ENCODE peak calls at places on chromosome 9, in eight cellular contexts. A, Q, Y, W, C, J, H and T are unnamed samples.

GRCh38 chr9:82939451-82939850 is 123.5 kb downstream of the RASEF start:
- DNase-seq in A (no peak), Q (no peak), Y (no peak), W (no peak), C (no peak), J (no peak), H (no peak), T (no peak)

GRCh38 chr9:37499297-37499696 is 13.5 kb downstream of the POLR1E start:
- DNase-seq in A (no peak), Q (no peak), Y (no peak), W (no peak), C (no peak), J (no peak), H (no peak), T (no peak)

GRCh38 chr9:32487981-32488380 is 38.0 kb downstream of the RIGI start:
- DNase-seq in A (peak), Q (peak), Y (no peak), W (peak), C (no peak), J (no peak), H (no peak), T (no peak)

GRCh38 chr9:133792721-133793470 is 54.7 kb upstream of the SARDH start:
- DNase-seq in A (peak), Q (peak), Y (peak), W (peak), C (peak), J (peak), H (peak), T (peak)

GRCh38 chr9:91843093-91843492 is 106.9 kb downstream of the ROR2 start:
- DNase-seq in A (no peak), Q (no peak), Y (no peak), W (no peak), C (no peak), J (no peak), H (no peak), T (no peak)

GRCh38 chr9:12813533-12813932 is 38.7 kb downstream of the LURAP1L start:
- DNase-seq in A (no peak), Q (no peak), Y (no peak), W (no peak), C (no peak), J (no peak), H (no peak), T (no peak)

GRCh38 chr9:90985631-90986030 is 184.0 kb downstream of the SYK start:
- DNase-seq in A (no peak), Q (peak), Y (no peak), W (no peak), C (no peak), J (no peak), H (no peak), T (no peak)

GRCh38 chr9:33619666-33620404 is 95.8 kb downstream of the ANKRD18B start:
- DNase-seq in A (peak), Q (peak), Y (no peak), W (peak), C (no peak), J (no peak), H (no peak), T (no peak)

GRCh38 chr9:78003730-78004129 is 27.9 kb downstream of the GNAQ start:
- DNase-seq in A (no peak), Q (no peak), Y (no peak), W (no peak), C (no peak), J (no peak), H (no peak), T (no peak)

GRCh38 chr9:75228893-75229292 is 140.6 kb downstream of the OSTF1 start:
- DNase-seq in A (no peak), Q (no peak), Y (no peak), W (no peak), C (no peak), J (no peak), H (no peak), T (no peak)

GRCh38 chr9:33320568-33321261 is 30.4 kb downstream of the NFX1 start:
- DNase-seq in A (peak), Q (peak), Y (no peak), W (peak), C (no peak), J (no peak), H (no peak), T (no peak)

GRCh38 chr9:17219261-17219660 is 84.4 kb downstream of the CNTLN start:
- DNase-seq in A (no peak), Q (peak), Y (no peak), W (peak), C (no peak), J (no peak), H (no peak), T (no peak)

GRCh38 chr9:83721509-83721908 is 13.8 kb upstream of the UBQLN1 start:
- DNase-seq in A (no peak), Q (no peak), Y (no peak), W (no peak), C (no peak), J (no peak), H (no peak), T (no peak)

GRCh38 chr9:12699529-12699928 is 6.3 kb downstream of the TYRP1 start:
- DNase-seq in A (no peak), Q (peak), Y (no peak), W (peak), C (no peak), J (no peak), H (no peak), T (no peak)

GRCh38 chr9:116477584-116478141 is 209.4 kb upstream of the TRIM32 start:
- DNase-seq in A (no peak), Q (no peak), Y (no peak), W (no peak), C (no peak), J (no peak), H (no peak), T (no peak)

GRCh38 chr9:106785200-106785599 is 77.8 kb upstream of the ZNF462 start:
- DNase-seq in A (no peak), Q (no peak), Y (no peak), W (no peak), C (no peak), J (no peak), H (no peak), T (no peak)

GRCh38 chr9:74696520-74696919 is 191.2 kb downstream of the TRPM6 start:
- DNase-seq in A (no peak), Q (no peak), Y (no peak), W (no peak), C (no peak), J (no peak), H (no peak), T (no peak)

GRCh38 chr9:128027166-128027539 is 40.0 kb downstream of the NAIF1 start:
- DNase-seq in A (no peak), Q (no peak), Y (no peak), W (peak), C (no peak), J (no peak), H (no peak), T (no peak)

GRCh38 chr9:90433398-90433890 is 209.2 kb downstream of the DIRAS2 start:
- DNase-seq in A (no peak), Q (no peak), Y (no peak), W (peak), C (no peak), J (peak), H (no peak), T (peak)

GRCh38 chr9:81393985-81394811 is 295.1 kb downstream of the TLE1 start:
- DNase-seq in A (no peak), Q (peak), Y (no peak), W (no peak), C (no peak), J (no peak), H (no peak), T (no peak)

GRCh38 chr9:20580673-20581072 is 41.6 kb downstream of the MLLT3 start:
- DNase-seq in A (no peak), Q (no peak), Y (no peak), W (no peak), C (no peak), J (no peak), H (no peak), T (no peak)

GRCh38 chr9:129143461-129143927 is 32.3 kb downstream of the PTPA start:
- DNase-seq in A (no peak), Q (peak), Y (no peak), W (peak), C (no peak), J (peak), H (peak), T (no peak)
- TF ChIP-seq CTCF in A (no peak), Q (no peak), Y (no peak), W (no peak), C (no peak), J (no peak), H (no peak), T (no peak)

DNA sequence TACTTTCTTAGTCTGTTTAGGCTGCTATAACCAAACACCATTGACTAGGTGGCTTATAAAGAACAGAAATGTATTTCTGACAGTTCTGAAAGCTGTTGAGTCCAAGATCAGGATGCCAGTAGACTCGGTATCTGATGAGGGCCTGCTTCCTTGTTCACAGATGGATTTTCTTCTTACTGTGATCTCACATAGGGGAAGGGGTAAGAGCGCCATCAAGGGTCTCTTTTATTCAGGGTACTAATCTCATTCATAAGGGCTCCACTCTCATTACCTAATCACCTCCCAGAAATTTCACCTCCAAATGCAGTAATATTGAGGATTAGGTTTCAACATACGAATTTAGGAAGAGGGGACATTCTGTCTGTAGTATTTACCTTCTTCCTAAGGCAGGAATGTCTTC is 384.0 kb upstream of the DMAC1 start:
- DNase-seq in A (no peak), Q (no peak), Y (no peak), W (no peak), C (no peak), J (no peak), H (no peak), T (no peak)
- TF ChIP-seq CTCF in A (no peak), Q (no peak), Y (no peak), W (no peak), C (no peak), J (no peak), H (no peak), T (no peak)

GRCh38 chr9:109192732-109193361 is 25.8 kb upstream of the FRRS1L start:
- DNase-seq in A (no peak), Q (peak), Y (peak), W (peak), C (no peak), J (peak), H (no peak), T (no peak)
- TF ChIP-seq CTCF in A (peak), Q (peak), Y (peak), W (peak), C (no peak), J (no peak), H (no peak), T (no peak)

GRCh38 chr9:2628926-2629325 is 7.3 kb downstream of the VLDLR start:
- DNase-seq in A (no peak), Q (no peak), Y (no peak), W (no peak), C (no peak), J (no peak), H (no peak), T (no peak)

GRCh38 chr9:2623866-2624682 is 2.5 kb downstream of the VLDLR start:
- DNase-seq in A (no peak), Q (no peak), Y (no peak), W (no peak), C (no peak), J (no peak), H (no peak), T (no peak)

GRCh38 chr9:2623046-2623865 is 1.7 kb downstream of the VLDLR start:
- DNase-seq in A (no peak), Q (peak), Y (peak), W (peak), C (no peak), J (no peak), H (peak), T (peak)

GRCh38 chr9:2622361-2623045 is 916 bp downstream of the VLDLR start:
- DNase-seq in A (no peak), Q (peak), Y (peak), W (peak), C (no peak), J (peak), H (peak), T (peak)

GRCh38 chr9:2625427-2625826 is 3.8 kb downstream of the VLDLR start:
- DNase-seq in A (no peak), Q (no peak), Y (no peak), W (no peak), C (no peak), J (no peak), H (no peak), T (no peak)
- TF ChIP-seq CTCF in A (no peak), Q (no peak), Y (no peak), W (peak), C (no peak), J (no peak), H (no peak), T (peak)

DNA sequence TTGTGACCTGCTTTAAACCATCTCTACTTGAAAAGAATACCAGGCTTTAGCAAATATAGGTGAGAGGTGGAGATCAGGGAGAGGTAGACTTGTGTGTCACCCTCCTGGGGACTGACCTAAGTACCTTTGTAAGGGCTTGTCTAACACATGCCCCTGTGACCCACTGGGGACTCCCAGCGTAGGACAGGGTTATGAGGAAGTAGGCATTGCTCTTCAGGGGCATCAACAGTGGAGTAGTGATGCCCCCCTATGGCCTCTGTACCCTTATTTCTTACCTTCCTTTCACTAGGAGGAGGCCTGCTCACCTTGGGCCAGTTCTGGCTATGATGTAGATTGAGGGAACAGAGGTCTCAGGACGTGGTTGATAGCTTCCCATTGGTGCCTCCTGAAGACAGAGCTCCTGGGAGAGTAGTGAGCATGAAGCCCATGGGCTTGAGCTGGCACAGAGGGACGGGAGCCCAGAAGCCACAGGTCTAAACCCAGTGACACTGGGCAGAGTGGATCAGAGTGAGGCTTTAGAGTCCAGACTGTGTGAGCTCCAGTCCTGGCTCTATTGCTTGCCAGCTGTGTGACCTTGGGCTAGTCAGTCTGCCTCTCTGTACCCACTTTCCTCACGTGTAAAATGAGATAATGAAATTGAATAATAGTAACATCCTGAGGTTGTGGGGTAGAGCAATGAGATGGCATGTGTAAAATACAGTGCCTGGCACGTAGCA is 191.7 kb downstream of the AOPEP start:
- DNase-seq in A (no peak), Q (no peak), Y (no peak), W (no peak), C (no peak), J (no peak), H (no peak), T (peak)
- TF ChIP-seq CTCF in A (no peak), Q (no peak), Y (no peak), W (no peak), C (peak), J (no peak), H (no peak), T (no peak)

GRCh38 chr9:105413486-105414068 is 34.3 kb upstream of the FSD1L start:
- DNase-seq in A (peak), Q (peak), Y (no peak), W (peak), C (no peak), J (no peak), H (no peak), T (no peak)

GRCh38 chr9:105416840-105417239 is 31.0 kb upstream of the FSD1L start:
- DNase-seq in A (no peak), Q (no peak), Y (no peak), W (no peak), C (no peak), J (no peak), H (no peak), T (no peak)

GRCh38 chr9:105418588-105419108 is 29.2 kb upstream of the FSD1L start:
- DNase-seq in A (no peak), Q (no peak), Y (no peak), W (no peak), C (no peak), J (no peak), H (no peak), T (no peak)

GRCh38 chr9:105419981-105420597 is 27.7 kb upstream of the FSD1L start:
- DNase-seq in A (no peak), Q (no peak), Y (no peak), W (no peak), C (no peak), J (no peak), H (no peak), T (no peak)

DNA sequence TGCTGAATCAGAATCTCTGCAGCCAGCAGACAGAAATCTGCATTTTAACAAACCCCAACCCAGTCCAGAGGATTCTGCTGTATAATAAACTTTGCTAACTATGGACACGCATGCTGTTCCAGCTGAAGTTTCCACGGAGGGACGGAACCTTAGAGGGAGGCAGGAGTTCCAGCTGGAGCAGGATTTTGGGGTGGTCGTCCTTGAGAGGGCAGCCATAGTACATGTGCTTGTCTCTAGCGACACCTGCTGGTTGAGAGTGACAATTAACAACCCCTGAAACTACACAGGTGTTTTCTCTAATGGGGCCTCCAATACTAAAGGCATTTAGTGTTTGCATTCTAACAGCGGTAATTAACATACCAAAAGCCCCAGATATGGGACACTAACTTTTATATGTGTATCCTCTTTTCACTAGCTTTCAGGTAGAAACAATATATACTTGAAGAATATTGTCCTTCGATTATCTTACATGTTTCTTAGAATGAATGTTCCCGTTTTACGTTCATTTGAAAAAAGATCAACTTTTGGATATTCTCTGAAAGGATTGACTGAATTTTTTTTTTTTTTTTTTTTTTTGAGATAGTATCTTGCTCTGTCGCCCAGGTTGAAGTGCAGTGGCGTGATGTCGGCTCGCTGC is 32.4 kb upstream of the FSD1L start:
- DNase-seq in A (no peak), Q (peak), Y (no peak), W (peak), C (peak), J (no peak), H (no peak), T (peak)
- TF ChIP-seq CTCF in A (peak), Q (peak), Y (peak), W (peak), C (peak), J (peak), H (peak), T (peak)